ENCODE peak calls at places on chromosomes 7 and 10, in eight cellular contexts. B is frontal cortex; C is naive thymus-derived CD4-positive, alpha-beta T cell; N is AG09319; M is skeletal muscle cell; T is iPS-NIHi11; Y is dermis blood vessel endothelial cell; O is HS-27A. G is an unnamed sample.
A peak's percentile ranks its signal among the peaks of the same experiment; 100 is the strongest.

GRCh38 chr7:20598479-20599419 is 16.7 kb upstream of the ABCB5 start:
- DNase-seq in B (peak; percentile 14), C (peak; percentile 44), N (peak; percentile 32), M (no peak), T (peak; percentile 62), Y (peak; percentile 87), O (peak; percentile 34), G (peak; percentile 50)

GRCh38 chr7:111006691-111007090 is 84.2 kb upstream of the LRRN3 start:
- DNase-seq in B (no peak), C (no peak), N (no peak), M (no peak), T (no peak), Y (no peak), O (no peak), G (no peak)

GRCh38 chr10:19683326-19683725 is 132.9 kb upstream of the PLXDC2 start:
- DNase-seq in B (no peak), C (no peak), N (no peak), M (no peak), T (no peak), Y (no peak), O (no peak), G (no peak)

GRCh38 chr10:24463683-24464426 is 254.9 kb downstream of the KIAA1217 start:
- DNase-seq in B (no peak), C (no peak), N (no peak), M (peak; percentile 87), T (no peak), Y (peak; percentile 50), O (no peak), G (no peak)

GRCh38 chr10:15182541-15183207 is 14.2 kb upstream of the NMT2 start:
- DNase-seq in B (no peak), C (no peak), N (no peak), M (no peak), T (no peak), Y (no peak), O (no peak), G (no peak)

GRCh38 chr10:117804470-117805011 is 242.2 kb downstream of the RAB11FIP2 start:
- DNase-seq in B (no peak), C (no peak), N (no peak), M (no peak), T (no peak), Y (no peak), O (no peak), G (no peak)

GRCh38 chr10:101053516-101053915 is 8.3 kb upstream of the KAZALD1 start:
- DNase-seq in B (no peak), C (no peak), N (no peak), M (no peak), T (no peak), Y (no peak), O (no peak), G (no peak)

GRCh38 chr7:78529392-78529791 is 730.8 kb downstream of the PHTF2 start:
- DNase-seq in B (no peak), C (no peak), N (no peak), M (no peak), T (no peak), Y (no peak), O (peak; percentile 31), G (no peak)

GRCh38 chr10:103278862-103279298 is 1.9 kb downstream of the INA start:
- DNase-seq in B (peak; percentile 43), C (peak; percentile 31), N (no peak), M (no peak), T (peak; percentile 62), Y (peak; percentile 70), O (no peak), G (no peak)

GRCh38 chr10:132550366-132551092 is 12.9 kb downstream of the INPP5A start:
- DNase-seq in B (no peak), C (no peak), N (no peak), M (no peak), T (no peak), Y (no peak), O (no peak), G (no peak)

GRCh38 chr7:30062587-30062986 is 34.4 kb downstream of the PLEKHA8 start:
- DNase-seq in B (peak; percentile 16), C (peak; percentile 36), N (peak; percentile 20), M (no peak), T (peak; percentile 35), Y (peak; percentile 67), O (no peak), G (peak; percentile 18)

GRCh38 chr7:877312-878232 is 1.2 kb downstream of the GET4 start:
- DNase-seq in B (no peak), C (no peak), N (no peak), M (no peak), T (no peak), Y (peak; percentile 28), O (no peak), G (no peak)

GRCh38 chr7:50552921-50553320 is 12.3 kb downstream of the DDC start:
- DNase-seq in B (no peak), C (no peak), N (peak; percentile 12), M (no peak), T (peak; percentile 55), Y (peak; percentile 69), O (no peak), G (no peak)

GRCh38 chr10:69968830-69969229 is 83.8 kb upstream of the MACROH2A2 start:
- DNase-seq in B (no peak), C (no peak), N (peak; percentile 8), M (no peak), T (no peak), Y (no peak), O (no peak), G (no peak)